ENCODE peak calls at places on chromosomes 6 and 20, in seven cellular contexts. O is cardiac muscle cell, M is heart right ventricle, B is uterus, A is left lung, U is A549, Y is Panc1. X is an unnamed sample. For H3K4me1, the result is how much of the 10 kb centered on the place peaks cover.

GRCh38 chr6:19873031-19873430 is 35.9 kb downstream of the ID4 start:
- DNase-seq in U (no peak), A (no peak), B (no peak), Y (no peak), M (no peak), O (peak), X (no peak)

GRCh38 chr6:163579880-163580295 is 165.4 kb downstream of the QKI start:
- DNase-seq in M (no peak), Y (no peak), O (no peak), A (no peak), U (no peak), B (no peak), X (no peak)

GRCh38 chr6:128491041-128491642 is 29.3 kb downstream of the PTPRK start:
- DNase-seq in A (no peak), M (no peak), Y (no peak), O (peak), U (no peak), B (no peak), X (peak)

GRCh38 chr6:23547851-23548250 is 578.2 kb upstream of the NRSN1 start:
- DNase-seq in Y (no peak), U (no peak), M (no peak), O (no peak), B (no peak), A (no peak), X (no peak)

GRCh38 chr6:169640983-169641382 is 60.8 kb downstream of the WDR27 start:
- DNase-seq in U (no peak), M (no peak), Y (no peak), B (no peak), A (no peak), O (no peak), X (no peak)

GRCh38 chr20:31452575-31452974 is 12.1 kb downstream of the DEFB123 start:
- DNase-seq in M (no peak), O (no peak), Y (no peak), U (no peak), B (no peak), A (no peak), X (no peak)

GRCh38 chr6:14857501-14857900 is 388.4 kb upstream of the JARID2 start:
- DNase-seq in M (peak), Y (no peak), O (no peak), B (peak), A (peak), U (no peak), X (no peak)

GRCh38 chr20:44134897-44135810 is 51.8 kb downstream of the JPH2 start:
- DNase-seq in U (no peak), A (no peak), M (no peak), Y (no peak), B (no peak), O (no peak), X (no peak)

GRCh38 chr6:13001951-13002350 is 285.4 kb downstream of the PHACTR1 start:
- DNase-seq in A (no peak), Y (no peak), U (no peak), M (no peak), O (no peak), B (no peak), X (no peak)

GRCh38 chr20:15759546-15760216 is 813.6 kb downstream of the KIF16B start:
- DNase-seq in M (no peak), A (no peak), O (no peak), B (no peak), Y (no peak), U (no peak), X (no peak)

GRCh38 chr6:39218868-39219567 is 10.3 kb downstream of the KCNK5 start:
- DNase-seq in O (peak), M (no peak), Y (no peak), B (no peak), U (no peak), A (no peak), X (no peak)

GRCh38 chr6:132511836-132512230 is 1.1 kb downstream of the STX7 start:
- DNase-seq in O (no peak), Y (no peak), U (no peak), A (no peak), M (no peak), B (no peak), X (no peak)

GRCh38 chr6:75204222-75204958 is 1.5 kb downstream of the COL12A1 start:
- DNase-seq in M (peak), A (peak), O (peak), U (peak), Y (no peak), B (peak), X (peak)

GRCh38 chr6:46706464-46706863 is 18.8 kb downstream of the TDRD6 start:
- DNase-seq in U (no peak), Y (no peak), M (no peak), A (no peak), O (no peak), B (no peak), X (no peak)

GRCh38 chr6:150813319-150813992 is 52.0 kb upstream of the MTHFD1L start:
- DNase-seq in Y (no peak), A (no peak), U (no peak), M (no peak), B (no peak), O (peak), X (peak)

GRCh38 chr20:45782890-45783289 is 8.8 kb downstream of the WFDC3 start:
- DNase-seq in M (no peak), U (no peak), O (no peak), A (no peak), B (no peak), Y (no peak), X (no peak)

GRCh38 chr6:50305660-50306059 is 255.9 kb upstream of the DEFB112 start:
- DNase-seq in O (no peak), M (no peak), Y (no peak), A (no peak), B (no peak), U (no peak), X (no peak)

GRCh38 chr6:34810936-34811632 is 19.2 kb downstream of the BLTP3A start:
- DNase-seq in B (no peak), A (no peak), O (no peak), U (no peak), Y (peak), M (no peak), X (peak)

GRCh38 chr20:25025091-25025861 is 32.7 kb downstream of the ACSS1 start:
- DNase-seq in M (no peak), O (no peak), B (no peak), Y (no peak), U (no peak), A (peak), X (no peak)

GRCh38 chr6:10316327-10316726 is 98.5 kb downstream of the TFAP2A start:
- DNase-seq in Y (no peak), O (no peak), B (no peak), A (no peak), M (no peak), U (no peak), X (peak)

GRCh38 chr6:154488276-154488627 is 22.2 kb downstream of the CNKSR3 start:
- DNase-seq in U (no peak), M (no peak), B (no peak), Y (no peak), O (no peak), A (no peak), X (no peak)

GRCh38 chr6:119322715-119323350 is 26.7 kb downstream of the MAN1A1 start:
- DNase-seq in B (no peak), M (no peak), O (no peak), Y (no peak), A (no peak), U (no peak), X (no peak)

GRCh38 chr6:41586564-41586963 is 40.4 kb downstream of the FOXP4 start:
- DNase-seq in Y (no peak), O (no peak), A (no peak), M (no peak), B (no peak), U (no peak), X (no peak)

GRCh38 chr20:18590163-18590562 is 2.3 kb downstream of the DTD1 start:
- DNase-seq in Y (no peak), U (no peak), A (no peak), O (no peak), M (no peak), B (no peak), X (no peak)

GRCh38 chr6:18634912-18635311 is 247.8 kb downstream of the RNF144B start:
- DNase-seq in U (no peak), B (no peak), M (no peak), Y (no peak), O (peak), A (no peak), X (no peak)

DNA sequence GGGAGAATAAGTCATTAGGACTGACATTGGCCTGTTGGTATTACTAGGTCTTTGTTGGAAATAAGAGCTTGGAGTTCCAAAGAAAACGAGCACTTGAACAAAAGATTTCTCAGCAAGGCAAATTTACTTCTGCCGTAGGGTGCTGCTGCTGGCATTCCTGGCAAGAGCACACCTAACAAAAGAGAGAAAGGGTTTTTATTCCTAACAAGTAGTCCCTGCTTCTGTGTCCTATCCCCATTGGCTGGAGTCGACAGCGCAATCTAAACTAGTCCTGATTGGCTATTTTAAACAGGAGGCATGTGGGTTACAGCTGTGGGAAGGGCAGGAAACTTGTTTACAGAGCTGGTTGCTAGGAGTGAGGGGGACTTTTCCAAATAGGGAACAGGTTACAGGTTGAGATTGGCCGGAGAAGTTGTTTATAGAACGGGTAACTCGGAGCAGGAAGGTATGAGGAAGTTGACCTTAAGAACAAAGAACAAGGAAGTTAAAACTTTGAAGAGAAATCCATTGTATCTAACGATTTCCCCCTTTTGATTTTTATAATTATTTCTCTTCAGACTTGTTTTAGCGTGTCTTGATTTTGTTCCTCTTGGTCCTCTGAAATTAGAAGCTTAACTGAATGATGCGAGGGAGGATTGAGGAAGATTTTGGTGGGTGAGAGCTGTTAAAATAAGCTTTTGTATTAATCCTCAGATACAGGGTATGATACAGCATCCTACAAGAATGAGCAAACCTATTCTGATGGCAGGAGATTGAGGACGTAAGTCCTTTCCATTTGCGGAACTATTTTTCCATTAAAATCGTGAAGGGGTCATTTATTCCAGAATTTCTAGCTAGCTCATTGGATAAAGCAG is 3.4 kb upstream of the ZNFX1 start:
- DNase-seq in O (peak), B (no peak), M (no peak), U (no peak), Y (no peak), A (no peak), X (peak)
- H3K4me1 ChIP-seq in O (under half), B (under half), M (under half), U (half or more), Y (under half), A (half or more), X (under half)

GRCh38 chr6:37557645-37558114 is 58.0 kb upstream of the CCDC167 start:
- DNase-seq in Y (no peak), B (no peak), M (no peak), A (no peak), O (no peak), U (no peak), X (no peak)

GRCh38 chr6:37558646-37559045 is 59.0 kb upstream of the CCDC167 start:
- DNase-seq in Y (no peak), B (no peak), A (no peak), M (no peak), U (no peak), O (no peak), X (no peak)

GRCh38 chr6:37556884-37557644 is 57.4 kb upstream of the CCDC167 start:
- DNase-seq in Y (no peak), O (no peak), A (no peak), M (no peak), B (no peak), U (no peak), X (no peak)

GRCh38 chr6:37559060-37559459 is 59.4 kb upstream of the CCDC167 start:
- DNase-seq in A (no peak), B (no peak), O (no peak), M (no peak), Y (no peak), U (no peak), X (no peak)

DNA sequence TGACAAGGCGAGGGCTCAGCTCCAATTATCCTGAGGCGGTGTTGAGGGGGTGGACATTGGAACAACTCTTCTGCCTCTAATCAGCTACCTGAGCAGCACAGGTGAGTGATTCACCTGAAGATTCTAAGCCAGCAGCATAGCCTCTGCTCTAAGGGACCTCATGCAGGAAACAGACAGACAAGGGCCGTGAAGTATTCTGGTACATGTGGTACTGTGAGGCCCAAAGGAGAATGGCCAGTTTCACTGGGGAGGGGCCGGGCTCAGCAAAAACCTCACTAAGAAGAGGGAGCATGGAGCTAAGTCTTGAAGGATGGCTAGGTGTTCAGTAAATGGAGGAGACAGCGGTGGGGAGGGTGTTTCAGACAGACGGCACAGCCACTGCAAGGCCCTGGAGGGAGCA is 58.5 kb upstream of the CCDC167 start:
- DNase-seq in Y (no peak), U (no peak), M (no peak), A (no peak), B (no peak), O (no peak), X (no peak)
- H3K4me1 ChIP-seq in Y (half or more), U (under half), M (under half), A (under half), B (under half), O (under half), X (under half)

GRCh38 chr20:41138217-41138526 is 829 bp downstream of the PLCG1 start:
- DNase-seq in U (no peak), O (no peak), A (no peak), Y (no peak), M (no peak), B (no peak), X (no peak)
- H3K4me1 ChIP-seq in U (under half), O (under half), A (half or more), Y (under half), M (half or more), B (under half), X (under half)

DNA sequence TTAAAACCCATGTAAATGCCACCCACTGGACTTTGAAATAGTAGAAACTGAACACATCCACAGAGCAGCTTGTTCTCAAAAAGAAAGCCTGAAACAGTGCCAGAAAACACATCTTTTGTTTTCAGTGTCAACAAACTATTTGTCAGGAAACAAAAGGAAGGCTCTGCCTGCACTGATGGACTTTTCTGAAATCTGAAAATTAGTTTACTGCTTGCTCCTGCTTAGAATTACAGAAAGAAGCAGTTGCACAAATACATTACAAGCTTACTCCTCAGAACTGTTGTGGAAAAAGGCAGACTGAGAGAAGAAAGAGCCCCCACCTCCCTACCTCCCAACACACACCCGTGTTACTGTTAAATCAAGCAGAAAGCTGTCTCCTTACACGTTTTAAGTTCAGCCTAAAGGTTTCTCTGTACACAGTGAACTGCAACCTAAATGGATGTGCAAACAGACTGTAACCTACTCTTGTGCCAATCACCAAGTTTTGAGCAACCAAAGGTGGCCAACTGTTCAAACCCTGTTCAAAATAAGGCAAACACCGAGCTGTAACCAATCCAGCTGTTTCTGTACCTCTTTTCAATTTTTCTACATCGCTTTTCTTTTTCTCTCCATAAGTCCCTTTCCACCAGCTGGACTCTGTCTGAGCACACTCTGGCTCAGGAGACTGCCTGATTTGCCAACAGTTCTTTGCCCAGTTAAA is 43.7 kb downstream of the FRK start:
- DNase-seq in B (no peak), O (peak), U (no peak), M (no peak), A (no peak), Y (no peak), X (no peak)
- H3K4me1 ChIP-seq in B (under half), O (under half), U (half or more), M (under half), A (under half), Y (under half), X (under half)

GRCh38 chr20:41308726-41309413 is 8.7 kb downstream of the ZHX3 start:
- DNase-seq in M (no peak), A (no peak), O (peak), U (no peak), B (no peak), Y (no peak), X (no peak)
- H3K4me1 ChIP-seq in M (under half), A (under half), O (under half), U (under half), B (under half), Y (under half), X (under half)

X was measured in colonic mucosa.